ENCODE peak calls at places on chromosomes 13 and 19, in four cellular contexts. C is iPS-NIHi11; Q is activated CD4-positive, CD25-positive, alpha-beta regulatory T cell treated with anti-CD3 and anti-CD28 coated beads, Interleukin-2, amount 50 U/mL, for 16 hours; L is NCI-H1417. T is an unnamed sample.

GRCh38 chr19:11166281-11167142 is 10.9 kb upstream of the SPC24 start:
- DNase-seq in C (no peak), Q (no peak), L (no peak), T (no peak)

GRCh38 chr13:109255457-109255856 is 530.9 kb downstream of the IRS2 start:
- DNase-seq in C (no peak), Q (no peak), L (no peak), T (no peak)

GRCh38 chr19:6048808-6049405 is 61.4 kb downstream of the RFX2 start:
- DNase-seq in C (peak; percentile 87), Q (peak; percentile 66), L (peak; percentile 83), T (peak; percentile 89)

GRCh38 chr19:55273978-55274707 is 5.8 kb downstream of the HSPBP1 start:
- DNase-seq in C (no peak), Q (no peak), L (peak; percentile 52), T (no peak)

GRCh38 chr19:45884682-45885555 is 1.0 kb downstream of the IRF2BP1 start:
- DNase-seq in C (no peak), Q (no peak), L (no peak), T (peak; percentile 32)

GRCh38 chr19:48565090-48565489 is 13.1 kb downstream of the SULT2B1 start:
- DNase-seq in C (no peak), Q (no peak), L (no peak), T (no peak)

GRCh38 chr13:48349525-48349924 is 46.0 kb downstream of the RB1 start:
- DNase-seq in C (no peak), Q (no peak), L (no peak), T (no peak)

GRCh38 chr19:2612619-2613249 is 89.8 kb downstream of the GNG7 start:
- DNase-seq in C (no peak), Q (no peak), L (no peak), T (no peak)

GRCh38 chr13:29369060-29369743 is 226.3 kb downstream of the SLC7A1 start:
- DNase-seq in C (peak; percentile 32), Q (no peak), L (peak; percentile 1), T (peak; percentile 76)

GRCh38 chr19:11324748-11325389 is 14.6 kb downstream of the RAB3D start:
- DNase-seq in C (no peak), Q (no peak), L (no peak), T (no peak)

GRCh38 chr13:82947121-82948077 is 934.9 kb downstream of the SLITRK1 start:
- DNase-seq in C (no peak), Q (no peak), L (no peak), T (no peak)